ENCODE peak calls at places on chromosomes 12 and 14, in eight cellular contexts. One of them, this sample, is unnamed.

GRCh38 chr12:84634526-84634925 is 278.1 kb downstream of the SLC6A15 start:
- DNase-seq in right cardiac atrium: no peak
- DNase-seq in PC-3: no peak
- DNase-seq in astrocyte of the spinal cord: no peak
- DNase-seq in hepatocyte: no peak
- DNase-seq in upper lobe of right lung: no peak
- DNase-seq in GM12865: no peak
- DNase-seq in AG09309: no peak
- DNase-seq in this sample: no peak

GRCh38 chr12:91637789-91638624 is 455.4 kb upstream of the DCN start:
- DNase-seq in right cardiac atrium: no peak
- DNase-seq in PC-3: peak; percentile 47
- DNase-seq in astrocyte of the spinal cord: no peak
- DNase-seq in hepatocyte: no peak
- DNase-seq in upper lobe of right lung: no peak
- DNase-seq in GM12865: peak; percentile 2
- DNase-seq in AG09309: no peak
- DNase-seq in this sample: no peak

GRCh38 chr12:123938679-123939480 is 33.8 kb downstream of the CCDC92 start:
- DNase-seq in right cardiac atrium: no peak
- DNase-seq in PC-3: no peak
- DNase-seq in astrocyte of the spinal cord: no peak
- DNase-seq in hepatocyte: no peak
- DNase-seq in upper lobe of right lung: no peak
- DNase-seq in GM12865: no peak
- DNase-seq in AG09309: no peak
- DNase-seq in this sample: no peak

GRCh38 chr14:29273513-29273912 is 506.9 kb downstream of the FOXG1 start:
- DNase-seq in right cardiac atrium: no peak
- DNase-seq in PC-3: no peak
- DNase-seq in astrocyte of the spinal cord: no peak
- DNase-seq in hepatocyte: no peak
- DNase-seq in upper lobe of right lung: no peak
- DNase-seq in GM12865: no peak
- DNase-seq in AG09309: no peak
- DNase-seq in this sample: no peak

GRCh38 chr12:2733493-2734252 is 61.1 kb upstream of the FKBP4 start:
- DNase-seq in right cardiac atrium: no peak
- DNase-seq in PC-3: no peak
- DNase-seq in astrocyte of the spinal cord: no peak
- DNase-seq in hepatocyte: no peak
- DNase-seq in upper lobe of right lung: no peak
- DNase-seq in GM12865: no peak
- DNase-seq in AG09309: no peak
- DNase-seq in this sample: no peak

GRCh38 chr12:256225-256624 is 6.4 kb downstream of the SLC6A13 start:
- DNase-seq in right cardiac atrium: no peak
- DNase-seq in PC-3: no peak
- DNase-seq in astrocyte of the spinal cord: no peak
- DNase-seq in hepatocyte: no peak
- DNase-seq in upper lobe of right lung: no peak
- DNase-seq in GM12865: no peak
- DNase-seq in AG09309: no peak
- DNase-seq in this sample: no peak

GRCh38 chr14:90381999-90382451 is 14.8 kb upstream of the CALM1 start:
- DNase-seq in right cardiac atrium: no peak
- DNase-seq in PC-3: peak; percentile 43
- DNase-seq in astrocyte of the spinal cord: no peak
- DNase-seq in hepatocyte: peak; percentile 85
- DNase-seq in upper lobe of right lung: peak; percentile 77
- DNase-seq in GM12865: peak; percentile 32
- DNase-seq in AG09309: no peak
- DNase-seq in this sample: no peak

GRCh38 chr12:49019435-49020317 is 1.1 kb upstream of the PRKAG1 start:
- DNase-seq in right cardiac atrium: no peak
- DNase-seq in PC-3: peak; percentile 41
- DNase-seq in astrocyte of the spinal cord: peak; percentile 20
- DNase-seq in hepatocyte: peak; percentile 47
- DNase-seq in upper lobe of right lung: no peak
- DNase-seq in GM12865: peak; percentile 52
- DNase-seq in AG09309: no peak
- DNase-seq in this sample: peak; percentile 30

GRCh38 chr14:56115471-56115870 is 2.7 kb upstream of the PELI2 start:
- DNase-seq in right cardiac atrium: no peak
- DNase-seq in PC-3: no peak
- DNase-seq in astrocyte of the spinal cord: no peak
- DNase-seq in hepatocyte: no peak
- DNase-seq in upper lobe of right lung: no peak
- DNase-seq in GM12865: no peak
- DNase-seq in AG09309: no peak
- DNase-seq in this sample: no peak

GRCh38 chr12:51009038-51009437 is 17.1 kb downstream of the SLC11A2 start:
- DNase-seq in right cardiac atrium: peak; percentile 74
- DNase-seq in PC-3: no peak
- DNase-seq in astrocyte of the spinal cord: peak; percentile 23
- DNase-seq in hepatocyte: peak; percentile 62
- DNase-seq in upper lobe of right lung: peak; percentile 88
- DNase-seq in GM12865: no peak
- DNase-seq in AG09309: no peak
- DNase-seq in this sample: no peak
- H3K4me3 ChIP-seq in right cardiac atrium: peak overlapping the region; percentile 60
- H3K4me3 ChIP-seq in PC-3: no peak overlapping the region
- H3K4me3 ChIP-seq in astrocyte of the spinal cord: no peak overlapping the region
- H3K4me3 ChIP-seq in hepatocyte: no peak overlapping the region
- H3K4me3 ChIP-seq in upper lobe of right lung: peak overlapping the region; percentile 33
- H3K4me3 ChIP-seq in GM12865: no peak overlapping the region
- H3K4me3 ChIP-seq in AG09309: no peak overlapping the region
- H3K4me3 ChIP-seq in this sample: no peak overlapping the region

DNA sequence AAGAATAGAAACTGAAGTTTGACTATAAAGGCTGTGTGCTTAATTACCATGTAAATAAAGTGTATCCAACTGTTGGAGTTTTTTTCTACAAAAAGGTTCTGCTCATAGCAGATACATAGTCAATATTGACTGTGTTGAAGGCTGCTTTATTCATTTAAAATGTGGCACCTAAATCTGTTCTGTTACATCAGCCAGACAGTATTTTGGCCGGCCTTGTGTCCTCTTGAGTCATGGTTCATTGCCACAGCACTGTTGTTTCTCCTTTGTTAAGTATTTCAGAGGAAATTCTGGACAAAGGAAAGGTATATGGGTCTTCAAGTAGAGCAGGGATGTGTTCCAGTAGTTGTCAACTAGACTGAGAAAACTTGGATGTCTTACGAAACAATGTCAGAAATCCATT is 95.5 kb downstream of the SLC38A6 start:
- DNase-seq in right cardiac atrium: no peak
- DNase-seq in PC-3: no peak
- DNase-seq in astrocyte of the spinal cord: peak; percentile 50
- DNase-seq in hepatocyte: no peak
- DNase-seq in upper lobe of right lung: no peak
- DNase-seq in GM12865: no peak
- DNase-seq in AG09309: peak; percentile 54
- DNase-seq in this sample: peak; percentile 31
- H3K4me3 ChIP-seq in right cardiac atrium: no peak overlapping the region
- H3K4me3 ChIP-seq in PC-3: no peak overlapping the region
- H3K4me3 ChIP-seq in astrocyte of the spinal cord: no peak overlapping the region
- H3K4me3 ChIP-seq in hepatocyte: no peak overlapping the region
- H3K4me3 ChIP-seq in upper lobe of right lung: no peak overlapping the region
- H3K4me3 ChIP-seq in GM12865: no peak overlapping the region
- H3K4me3 ChIP-seq in AG09309: no peak overlapping the region
- H3K4me3 ChIP-seq in this sample: no peak overlapping the region

DNA sequence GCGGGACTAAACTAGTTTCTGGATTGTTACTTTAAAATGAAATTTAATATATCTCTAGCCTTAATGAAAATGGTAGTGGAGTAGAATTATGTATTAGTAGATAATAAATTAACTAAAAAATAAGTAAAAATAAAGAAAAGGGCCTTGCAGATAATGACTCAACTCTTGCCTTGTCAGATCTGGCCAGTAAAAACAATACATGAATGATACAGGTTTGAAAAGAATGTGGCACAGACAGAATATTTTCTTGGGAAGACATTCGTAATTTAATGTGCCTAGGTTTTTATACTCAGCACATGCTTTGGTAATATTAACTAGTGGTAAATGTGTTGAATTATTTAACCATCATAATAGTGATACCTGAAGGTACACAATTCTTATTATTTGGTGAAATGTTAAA is 28.3 kb downstream of the ATF7IP start:
- DNase-seq in right cardiac atrium: no peak
- DNase-seq in PC-3: no peak
- DNase-seq in astrocyte of the spinal cord: peak; percentile 56
- DNase-seq in hepatocyte: no peak
- DNase-seq in upper lobe of right lung: no peak
- DNase-seq in GM12865: no peak
- DNase-seq in AG09309: no peak
- DNase-seq in this sample: peak; percentile 43
- H3K4me3 ChIP-seq in right cardiac atrium: no peak overlapping the region
- H3K4me3 ChIP-seq in PC-3: no peak overlapping the region
- H3K4me3 ChIP-seq in astrocyte of the spinal cord: no peak overlapping the region
- H3K4me3 ChIP-seq in hepatocyte: no peak overlapping the region
- H3K4me3 ChIP-seq in upper lobe of right lung: no peak overlapping the region
- H3K4me3 ChIP-seq in GM12865: peak overlapping the region; percentile 42
- H3K4me3 ChIP-seq in AG09309: no peak overlapping the region
- H3K4me3 ChIP-seq in this sample: no peak overlapping the region

DNA sequence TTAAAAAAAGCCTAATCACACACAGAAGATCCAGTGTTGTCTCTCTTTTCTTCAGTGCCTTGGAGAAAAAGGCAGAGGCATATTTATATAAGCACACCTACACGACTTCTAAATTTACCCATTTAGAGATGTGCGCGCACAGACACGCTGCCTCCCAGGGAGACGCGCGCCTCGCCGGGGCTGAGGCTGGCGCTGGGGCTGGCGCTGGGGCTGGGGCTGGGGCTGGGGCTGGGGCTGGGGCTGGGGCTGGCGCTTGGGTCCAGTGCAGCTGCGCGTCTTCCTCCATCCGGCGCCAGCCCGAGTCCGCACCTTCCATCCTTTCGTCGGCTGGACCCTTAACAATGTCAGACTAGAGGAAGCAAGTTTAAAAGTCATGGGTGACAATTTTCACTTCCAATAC is 118.4 kb upstream of the ARID2 start:
- DNase-seq in right cardiac atrium: no peak
- DNase-seq in PC-3: no peak
- DNase-seq in astrocyte of the spinal cord: no peak
- DNase-seq in hepatocyte: no peak
- DNase-seq in upper lobe of right lung: no peak
- DNase-seq in GM12865: no peak
- DNase-seq in AG09309: no peak
- DNase-seq in this sample: no peak
- H3K4me3 ChIP-seq in right cardiac atrium: peak overlapping the region; percentile 33
- H3K4me3 ChIP-seq in PC-3: no peak overlapping the region
- H3K4me3 ChIP-seq in astrocyte of the spinal cord: peak overlapping the region; percentile 6
- H3K4me3 ChIP-seq in hepatocyte: no peak overlapping the region
- H3K4me3 ChIP-seq in upper lobe of right lung: no peak overlapping the region
- H3K4me3 ChIP-seq in GM12865: no peak overlapping the region
- H3K4me3 ChIP-seq in AG09309: no peak overlapping the region
- H3K4me3 ChIP-seq in this sample: no peak overlapping the region

GRCh38 chr12:47828967-47829482 is 9.3 kb upstream of the HDAC7 start:
- DNase-seq in right cardiac atrium: peak; percentile 93
- DNase-seq in PC-3: peak; percentile 90
- DNase-seq in astrocyte of the spinal cord: peak; percentile 54
- DNase-seq in hepatocyte: peak; percentile 75
- DNase-seq in upper lobe of right lung: peak; percentile 90
- DNase-seq in GM12865: no peak
- DNase-seq in AG09309: no peak
- DNase-seq in this sample: peak; percentile 91
- H3K4me3 ChIP-seq in right cardiac atrium: no peak overlapping the region
- H3K4me3 ChIP-seq in PC-3: peak overlapping the region; percentile 20
- H3K4me3 ChIP-seq in astrocyte of the spinal cord: no peak overlapping the region
- H3K4me3 ChIP-seq in hepatocyte: no peak overlapping the region
- H3K4me3 ChIP-seq in upper lobe of right lung: peak overlapping the region; percentile 16
- H3K4me3 ChIP-seq in GM12865: no peak overlapping the region
- H3K4me3 ChIP-seq in AG09309: no peak overlapping the region
- H3K4me3 ChIP-seq in this sample: no peak overlapping the region

This sample was measured in epithelial cell of esophagus.